ENCODE peak calls at places on chromosomes 16 and 17, in seven cellular contexts. P is prostate gland, Z is uterus, S is body of pancreas, U is A549, Q is heart left ventricle, A is stomach. V is an unnamed sample. For H3K4me1 and H3K9me3, the result is how much of the 10 kb centered on the place peaks cover.

GRCh38 chr17:75341784-75342183 is 52.6 kb upstream of the SLC25A19 start:
- DNase-seq in P (no peak), Z (no peak), S (no peak), U (no peak), Q (no peak), A (no peak), V (no peak)

GRCh38 chr16:10558746-10559641 is 21.4 kb downstream of the EMP2 start:
- DNase-seq in P (peak), Z (peak), S (peak), U (no peak), Q (peak), A (peak), V (peak)

GRCh38 chr16:81582655-81583441 is 138.2 kb downstream of the CMIP start:
- DNase-seq in P (no peak), Z (no peak), S (peak), U (no peak), Q (peak), A (no peak), V (no peak)

GRCh38 chr16:88438084-88438870 is 14.8 kb upstream of the ZFPM1 start:
- DNase-seq in P (no peak), Z (no peak), S (no peak), U (no peak), Q (no peak), A (no peak), V (no peak)

GRCh38 chr16:18984425-18985005 is 781 bp downstream of the TMC7 start:
- DNase-seq in P (no peak), Z (no peak), S (no peak), U (no peak), Q (no peak), A (no peak), V (no peak)

GRCh38 chr16:64174327-64174726 is 947.5 kb downstream of the CDH11 start:
- DNase-seq in P (no peak), Z (no peak), S (no peak), U (no peak), Q (no peak), A (no peak), V (no peak)

GRCh38 chr17:49260011-49260921 is 29.7 kb upstream of the PHOSPHO1 start:
- DNase-seq in P (peak), Z (peak), S (peak), U (peak), Q (peak), A (peak), V (peak)

GRCh38 chr16:84315422-84315821 is 20.7 kb downstream of the WFDC1 start:
- DNase-seq in P (no peak), Z (no peak), S (no peak), U (no peak), Q (no peak), A (no peak), V (no peak)

GRCh38 chr16:20901068-20901440 is 483 bp downstream of the LYRM1 start:
- DNase-seq in P (no peak), Z (no peak), S (no peak), U (no peak), Q (no peak), A (no peak), V (no peak)

GRCh38 chr17:1716076-1716911 is 6.1 kb upstream of the TLCD2 start:
- DNase-seq in P (peak), Z (peak), S (peak), U (peak), Q (peak), A (peak), V (peak)

GRCh38 chr17:1716912-1717695 is 6.9 kb upstream of the TLCD2 start:
- DNase-seq in P (peak), Z (peak), S (peak), U (peak), Q (peak), A (peak), V (peak)

GRCh38 chr17:1714488-1714979 is 4.4 kb upstream of the TLCD2 start:
- DNase-seq in P (peak), Z (peak), S (peak), U (peak), Q (peak), A (peak), V (peak)

GRCh38 chr17:1714980-1715802 is 5.0 kb upstream of the TLCD2 start:
- DNase-seq in P (peak), Z (peak), S (peak), U (peak), Q (peak), A (peak), V (peak)

DNA sequence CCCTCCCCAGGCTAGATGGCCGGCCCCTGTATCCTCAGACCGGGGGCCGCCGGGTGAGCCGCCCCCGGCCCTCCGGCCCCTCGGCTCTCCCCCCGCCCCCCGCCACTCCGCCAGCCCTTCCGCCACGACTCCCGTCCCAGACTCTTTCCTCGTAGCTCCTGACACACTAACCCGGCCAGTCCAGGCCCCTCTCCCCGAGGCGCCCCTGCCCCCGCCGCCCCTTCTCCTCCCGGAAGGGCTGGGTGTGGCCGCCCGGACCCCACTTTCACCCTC is 5.6 kb upstream of the TLCD2 start:
- DNase-seq in P (no peak), Z (no peak), S (no peak), U (no peak), Q (no peak), A (no peak), V (no peak)
- TF ChIP-seq POLR2A in P (no peak), Z (no peak), S (no peak), U (no peak), Q (no peak), A (no peak), V (no peak)

DNA sequence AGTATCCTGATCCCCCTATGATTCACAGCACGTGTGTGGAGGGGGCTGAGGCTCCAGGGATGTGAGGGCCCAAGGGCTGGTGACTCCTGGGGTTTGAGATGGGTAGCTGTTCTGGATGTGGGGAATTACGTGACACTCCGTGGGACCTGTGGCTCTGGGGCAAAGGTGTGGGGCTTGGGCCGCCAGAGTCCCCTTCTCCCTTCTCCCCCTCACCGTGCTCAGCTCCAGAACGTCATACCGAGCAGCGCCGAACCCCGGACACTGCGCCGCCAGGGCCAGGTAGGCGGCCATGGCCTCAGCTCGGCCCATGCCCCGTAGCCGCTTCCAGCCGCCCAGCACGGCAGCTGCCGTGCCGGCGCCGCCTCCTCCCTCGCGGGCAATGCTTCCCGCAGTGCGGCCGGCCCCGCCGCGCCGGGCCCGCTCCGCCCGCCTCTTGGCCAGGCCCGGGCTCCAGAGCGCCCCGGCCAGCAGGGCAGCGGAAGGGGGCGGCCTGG is 7.0 kb downstream of the PLEKHH3 start:
- DNase-seq in P (no peak), Z (no peak), S (no peak), U (no peak), Q (no peak), A (no peak), V (no peak)
- H3K4me1 ChIP-seq in P (under half), Z (under half), S (half or more), U (under half), Q (under half), A (half or more), V (under half)

GRCh38 chr16:3311496-3311895 is 6.2 kb downstream of the ZNF75A start:
- DNase-seq in P (no peak), Z (no peak), S (no peak), U (no peak), Q (no peak), A (no peak), V (no peak)
- H3K9me3 ChIP-seq in P (under half), Z (half or more), S (under half), U (half or more), Q (half or more), A (half or more), V (under half)

GRCh38 chr17:6554871-6555330 is 1.5 kb downstream of the PITPNM3 start:
- DNase-seq in P (no peak), Z (no peak), S (no peak), U (no peak), Q (no peak), A (peak), V (peak)
- TF ChIP-seq POLR2A in P (no peak), Z (no peak), S (no peak), U (no peak), Q (no peak), A (no peak), V (no peak)

GRCh38 chr17:58332720-58333395 is 4.3 kb upstream of the TSPOAP1 start:
- DNase-seq in P (no peak), Z (no peak), S (no peak), U (no peak), Q (no peak), A (no peak), V (no peak)

GRCh38 chr17:58335779-58336455 is 7.3 kb upstream of the TSPOAP1 start:
- DNase-seq in P (no peak), Z (no peak), S (no peak), U (no peak), Q (no peak), A (peak), V (no peak)

GRCh38 chr17:58333396-58334207 is 5.0 kb upstream of the TSPOAP1 start:
- DNase-seq in P (no peak), Z (no peak), S (no peak), U (no peak), Q (no peak), A (no peak), V (no peak)

GRCh38 chr17:58335061-58335731 is 6.6 kb upstream of the TSPOAP1 start:
- DNase-seq in P (no peak), Z (no peak), S (no peak), U (no peak), Q (no peak), A (no peak), V (peak)

GRCh38 chr17:58334661-58335060 is 6.1 kb upstream of the TSPOAP1 start:
- DNase-seq in P (no peak), Z (no peak), S (no peak), U (no peak), Q (no peak), A (no peak), V (no peak)
- H3K4me1 ChIP-seq in P (under half), Z (under half), S (under half), U (under half), Q (under half), A (under half), V (under half)

GRCh38 chr16:35562919-35563318 is 2103.5 kb downstream of the TP53TG3F start:
- DNase-seq in P (no peak), Z (no peak), S (no peak), U (no peak), Q (no peak), A (no peak), V (no peak)

GRCh38 chr16:35561346-35561745 is 2101.9 kb downstream of the TP53TG3F start:
- DNase-seq in P (no peak), Z (no peak), S (no peak), U (no peak), Q (no peak), A (no peak), V (no peak)

GRCh38 chr16:35560637-35560984 is 2101.2 kb downstream of the TP53TG3F start:
- DNase-seq in P (no peak), Z (no peak), S (no peak), U (no peak), Q (no peak), A (no peak), V (no peak)

GRCh38 chr16:35564148-35564547 is 2104.7 kb downstream of the TP53TG3F start:
- DNase-seq in P (no peak), Z (no peak), S (no peak), U (no peak), Q (no peak), A (no peak), V (no peak)

DNA sequence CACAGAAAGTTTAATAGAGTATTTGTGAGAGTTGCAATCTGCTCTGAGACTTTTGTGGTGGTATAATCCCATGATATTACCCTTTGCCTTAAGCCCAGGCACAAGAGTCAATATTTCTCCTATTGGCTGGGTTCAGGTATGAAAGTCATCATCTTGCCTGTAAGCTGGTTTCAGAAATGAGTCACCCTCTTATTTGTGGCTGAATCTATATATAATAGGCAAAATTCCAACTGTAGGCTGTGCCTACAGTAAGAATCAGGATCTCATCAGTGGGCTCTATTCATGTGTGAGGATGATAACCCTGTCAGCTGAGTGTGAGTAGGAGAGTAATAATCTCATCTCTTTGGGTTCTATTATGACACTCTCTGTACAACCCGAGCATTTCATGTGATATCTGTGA is 2103.1 kb downstream of the TP53TG3F start:
- DNase-seq in P (no peak), Z (no peak), S (no peak), U (no peak), Q (no peak), A (no peak), V (no peak)
- H3K9me3 ChIP-seq in P (under half), Z (under half), S (under half), U (under half), Q (under half), A (under half), V (under half)